ENCODE peak calls at places on chromosomes 1 and 21, in seven cellular contexts. V is tibial nerve, E is left ventricle myocardium inferior, F is spleen, W is H1, U is breast epithelium, O is A673. D is an unnamed sample. For H3K4me1, the result is how much of the 10 kb centered on the place peaks cover.

GRCh38 chr1:212012034-212012740 is 23.2 kb downstream of the INTS7 start:
- DNase-seq in O (peak), E (peak), V (peak), U (no peak), W (peak), F (peak), D (no peak)

GRCh38 chr1:58358311-58358710 is 188.2 kb downstream of the OMA1 start:
- DNase-seq in V (no peak), F (no peak), E (no peak), U (no peak), W (no peak), O (peak), D (no peak)

GRCh38 chr1:234743866-234744581 is 134.0 kb upstream of the IRF2BP2 start:
- DNase-seq in W (no peak), V (no peak), U (no peak), O (peak), F (no peak), E (no peak), D (no peak)

GRCh38 chr1:52631759-52632331 is 1.1 kb upstream of the SHISAL2A start:
- DNase-seq in U (no peak), E (no peak), V (no peak), W (no peak), F (peak), O (no peak), D (no peak)

GRCh38 chr1:119219711-119220110 is 79.3 kb upstream of the WARS2 start:
- DNase-seq in O (no peak), F (no peak), V (no peak), U (no peak), W (no peak), E (no peak), D (no peak)

GRCh38 chr1:169250795-169251194 is 116.8 kb downstream of the NME7 start:
- DNase-seq in E (no peak), U (no peak), W (no peak), V (no peak), F (no peak), O (no peak), D (no peak)

GRCh38 chr1:232968396-232968795 is 18.0 kb downstream of the NTPCR start:
- DNase-seq in V (no peak), W (no peak), O (no peak), U (no peak), F (no peak), E (no peak), D (no peak)

GRCh38 chr1:12015499-12015898 is 3.8 kb upstream of the MIIP start:
- DNase-seq in W (no peak), V (no peak), F (no peak), O (no peak), E (no peak), U (no peak), D (no peak)

GRCh38 chr1:98177751-98178150 is 256.9 kb upstream of the DPYD start:
- DNase-seq in W (no peak), V (no peak), F (no peak), U (no peak), O (no peak), E (no peak), D (no peak)

GRCh38 chr1:108192581-108192980 is 7.6 kb downstream of the SLC25A24 start:
- DNase-seq in O (no peak), V (no peak), U (no peak), E (no peak), W (no peak), F (no peak), D (peak)

GRCh38 chr1:3543076-3544049 is 67.9 kb downstream of the MEGF6 start:
- DNase-seq in W (peak), E (no peak), U (peak), O (no peak), V (peak), F (no peak), D (no peak)

GRCh38 chr1:39261712-39262221 is 57.3 kb downstream of the MACF1 start:
- DNase-seq in U (no peak), W (no peak), E (no peak), O (peak), V (no peak), F (no peak), D (no peak)

GRCh38 chr21:41499920-41500319 is 8.0 kb downstream of the TMPRSS2 start:
- DNase-seq in F (no peak), U (no peak), V (no peak), W (no peak), O (no peak), E (no peak), D (no peak)

GRCh38 chr1:171913385-171913784 is 72.1 kb downstream of the DNM3 start:
- DNase-seq in U (no peak), O (peak), W (no peak), E (no peak), V (peak), F (no peak), D (no peak)

GRCh38 chr1:43241352-43241953 is 28.3 kb upstream of the TMEM125 start:
- DNase-seq in V (no peak), W (no peak), E (no peak), O (no peak), F (no peak), U (no peak), D (no peak)

GRCh38 chr1:41888756-41889155 is 30.0 kb downstream of the HIVEP3 start:
- DNase-seq in O (no peak), W (peak), F (no peak), V (no peak), E (no peak), U (no peak), D (no peak)

DNA sequence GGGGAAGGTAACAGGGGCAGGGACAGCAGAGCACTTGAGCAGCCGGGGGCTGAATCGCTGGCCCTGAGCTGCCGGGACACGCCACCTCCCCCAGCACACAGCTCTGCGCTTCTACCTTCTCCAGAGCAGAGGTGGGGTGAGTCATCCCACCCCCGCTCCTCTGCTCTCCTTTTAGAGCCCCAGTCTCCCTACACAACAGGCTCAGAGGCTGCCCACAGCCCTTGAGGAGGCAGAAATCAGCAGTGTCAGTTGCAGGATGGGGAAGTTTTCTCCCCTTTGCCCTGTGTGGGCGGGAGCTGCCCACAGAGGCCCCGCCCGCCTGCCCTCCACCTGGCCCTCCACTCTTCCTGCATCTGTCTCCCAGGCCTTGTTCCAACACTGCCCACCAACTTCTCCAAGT is 94.6 kb downstream of the STUM start:
- DNase-seq in O (no peak), U (no peak), V (no peak), E (peak), F (peak), W (no peak), D (peak)
- H3K27ac ChIP-seq in O (no peak), U (no peak), V (no peak), E (peak), F (peak), W (no peak), D (peak)

GRCh38 chr1:180881806-180882509 is 30.7 kb upstream of the KIAA1614 start:
- DNase-seq in W (no peak), O (peak), E (no peak), U (no peak), V (no peak), F (no peak), D (no peak)
- TF ChIP-seq CTCF in W (no peak), O (peak), E (peak), U (peak), V (peak), F (peak), D (peak)

GRCh38 chr1:183630748-183631147 is 4.8 kb downstream of the ARPC5 start:
- DNase-seq in U (no peak), V (no peak), E (no peak), W (no peak), F (no peak), O (no peak), D (no peak)
- H3K4me1 ChIP-seq in U (under half), V (under half), E (half or more), W (under half), F (half or more), O (under half), D (half or more)

GRCh38 chr21:45947716-45948255 is 33.8 kb upstream of the COL6A1 start:
- DNase-seq in F (no peak), E (no peak), O (no peak), U (no peak), W (no peak), V (no peak), D (peak)

GRCh38 chr21:45948576-45949141 is 32.9 kb upstream of the COL6A1 start:
- DNase-seq in F (no peak), O (no peak), U (no peak), E (no peak), V (no peak), W (no peak), D (peak)

GRCh38 chr21:45950740-45951515 is 30.6 kb upstream of the COL6A1 start:
- DNase-seq in V (no peak), W (no peak), O (peak), F (no peak), E (peak), U (no peak), D (peak)

GRCh38 chr21:45951676-45952075 is 29.9 kb upstream of the COL6A1 start:
- DNase-seq in F (no peak), V (no peak), O (no peak), U (no peak), W (no peak), E (no peak), D (no peak)

GRCh38 chr21:45949928-45950739 is 31.4 kb upstream of the COL6A1 start:
- DNase-seq in O (no peak), W (no peak), U (no peak), V (no peak), F (peak), E (no peak), D (no peak)
- H3K27ac ChIP-seq in O (no peak), W (no peak), U (peak), V (no peak), F (no peak), E (peak), D (no peak)

DNA sequence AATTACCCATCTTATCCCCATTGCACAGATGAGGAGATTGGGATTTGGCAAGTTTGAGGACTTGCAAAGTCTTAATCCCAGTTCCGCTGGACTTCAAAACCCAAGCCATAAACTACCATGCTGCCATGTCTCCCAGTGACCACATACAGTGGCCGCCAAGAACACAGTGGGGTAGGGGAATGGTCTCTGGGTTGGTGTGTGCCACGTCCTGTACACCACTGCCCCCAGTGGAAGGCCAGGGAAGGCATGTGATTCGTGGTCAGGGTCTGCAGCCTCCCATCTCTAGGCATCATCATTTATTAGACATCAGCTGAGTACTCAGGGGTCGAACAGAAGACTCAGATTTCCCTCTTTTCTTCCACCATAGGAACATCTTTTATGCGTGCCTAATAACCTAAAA is 76.0 kb downstream of the MAN1C1 start:
- DNase-seq in U (no peak), W (peak), F (no peak), O (peak), V (no peak), E (no peak), D (no peak)
- TF ChIP-seq CTCF in U (no peak), W (peak), F (peak), O (peak), V (no peak), E (peak), D (peak)

DNA sequence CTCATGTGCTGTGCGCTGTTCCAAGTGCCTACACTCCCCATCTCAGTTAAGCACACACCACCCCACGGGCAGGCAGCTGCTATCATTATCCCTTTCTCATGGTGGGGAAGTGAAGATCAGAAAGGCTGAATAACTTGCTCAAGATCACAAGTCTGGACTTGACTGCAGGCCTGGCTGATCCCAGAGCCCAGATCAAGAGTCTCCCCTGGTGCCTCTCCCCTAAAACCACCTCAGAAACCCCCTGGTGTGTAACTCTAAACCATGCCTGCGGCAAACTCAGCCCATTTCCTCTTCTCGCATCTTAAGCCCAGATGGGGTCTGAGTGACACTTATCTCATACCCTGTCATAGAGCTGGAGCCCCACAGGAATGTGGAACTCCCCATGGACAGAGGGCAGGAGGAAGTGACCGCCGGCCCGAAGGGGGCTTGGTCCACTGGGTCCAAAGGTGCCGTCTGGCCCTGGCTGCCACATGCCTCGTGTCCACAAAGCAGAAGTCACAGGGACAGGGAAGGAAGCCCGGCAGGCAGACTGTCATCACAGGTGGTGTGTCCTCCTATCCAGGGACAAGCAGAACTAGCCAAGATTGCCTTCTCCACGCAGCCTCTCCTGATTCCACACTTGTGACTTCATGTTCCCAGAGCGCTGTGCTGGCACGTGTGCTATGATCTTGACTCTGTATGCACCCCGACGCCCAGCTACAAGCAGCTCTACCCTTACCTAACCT is 92.1 kb downstream of the SYF2 start:
- DNase-seq in U (no peak), E (no peak), F (peak), O (peak), V (no peak), W (peak), D (peak)
- H3K4me1 ChIP-seq in U (under half), E (under half), F (under half), O (under half), V (under half), W (under half), D (under half)

DNA sequence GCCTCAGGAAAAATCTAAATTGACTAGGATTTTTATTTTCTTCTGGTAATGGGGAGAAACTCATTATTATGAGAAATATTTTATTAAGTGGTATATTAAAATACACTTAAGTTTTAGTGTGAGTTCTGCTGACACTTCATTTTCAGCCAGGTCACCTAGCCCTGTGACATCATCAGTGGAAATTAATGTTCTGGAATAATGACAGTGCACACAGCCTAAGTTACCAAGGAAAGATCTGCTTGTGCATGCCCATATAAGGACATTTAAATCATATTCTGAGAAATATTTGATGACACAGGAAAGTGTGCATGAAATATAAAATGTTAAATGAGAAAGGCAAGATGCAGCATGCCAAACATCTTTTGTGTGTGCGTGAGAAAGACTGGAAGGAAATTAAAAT is 102.0 kb downstream of the KIF14 start:
- DNase-seq in F (no peak), U (no peak), V (no peak), E (no peak), W (no peak), O (no peak), D (no peak)
- H3K27ac ChIP-seq in F (no peak), U (no peak), V (no peak), E (no peak), W (no peak), O (no peak), D (no peak)

GRCh38 chr1:38138498-38139233 is 92.1 kb upstream of the POU3F1 start:
- DNase-seq in O (peak), W (no peak), F (no peak), V (peak), U (peak), E (peak), D (no peak)
- TF ChIP-seq CTCF in O (no peak), W (no peak), F (no peak), V (peak), U (peak), E (peak), D (peak)

GRCh38 chr1:99917214-99917613 is 52.6 kb upstream of the SLC35A3 start:
- DNase-seq in O (no peak), F (no peak), E (no peak), U (no peak), W (no peak), V (no peak), D (no peak)
- H3K4me1 ChIP-seq in O (under half), F (under half), E (under half), U (under half), W (under half), V (under half), D (under half)